ENCODE peak calls at places on chromosome 15, in nine cellular contexts. Y is fibroblast of lung; T is aorta; V is CD8-positive, alpha-beta T cell; D is lower leg skin; B is right cardiac atrium; X is mammary epithelial cell; A is astrocyte of the spinal cord; Q is foreskin fibroblast. M is an unnamed sample.

GRCh38 chr15:86620113-86620512 is 540.4 kb downstream of the AGBL1 start:
- DNase-seq in Y (no peak), T (no peak), V (no peak), D (no peak), B (no peak), X (no peak), A (no peak), Q (no peak), M (no peak)

GRCh38 chr15:55770261-55770660 is 27.3 kb upstream of the PRTG start:
- DNase-seq in Y (no peak), T (no peak), V (no peak), D (no peak), B (no peak), X (no peak), A (no peak), Q (peak), M (no peak)

GRCh38 chr15:60523056-60523455 is 44.1 kb upstream of the ICE2 start:
- DNase-seq in Y (peak), T (no peak), V (no peak), D (no peak), B (no peak), X (peak), A (peak), Q (peak), M (no peak)

GRCh38 chr15:68818671-68819450 is 1.8 kb downstream of the ANP32A start:
- DNase-seq in Y (peak), T (peak), V (peak), D (peak), B (peak), X (peak), A (peak), Q (peak), M (peak)

GRCh38 chr15:65290228-65290627 is 3.5 kb upstream of the PARP16 start:
- DNase-seq in Y (no peak), T (no peak), V (no peak), D (no peak), B (no peak), X (no peak), A (no peak), Q (no peak), M (no peak)

GRCh38 chr15:41558400-41559238 is at the start of gene TYRO3:
- DNase-seq in Y (peak), T (peak), V (peak), D (no peak), B (peak), X (peak), A (peak), Q (peak), M (peak)

GRCh38 chr15:66046751-66047150 is 177.5 kb downstream of the RAB11A start:
- DNase-seq in Y (no peak), T (no peak), V (no peak), D (no peak), B (no peak), X (no peak), A (no peak), Q (no peak), M (no peak)

GRCh38 chr15:28185148-28185895 is 86.2 kb upstream of the OCA2 start:
- DNase-seq in Y (no peak), T (no peak), V (no peak), D (no peak), B (peak), X (no peak), A (no peak), Q (no peak), M (no peak)

GRCh38 chr15:40937762-40938529 is 8.8 kb downstream of the DLL4 start:
- DNase-seq in Y (no peak), T (no peak), V (no peak), D (no peak), B (peak), X (peak), A (no peak), Q (peak), M (no peak)

GRCh38 chr15:96064351-96064756 is 266.1 kb upstream of the NR2F2 start:
- DNase-seq in Y (no peak), T (no peak), V (no peak), D (no peak), B (peak), X (no peak), A (no peak), Q (peak), M (no peak)

GRCh38 chr15:42716626-42717025 is 20.3 kb downstream of the CDAN1 start:
- DNase-seq in Y (no peak), T (no peak), V (no peak), D (no peak), B (no peak), X (no peak), A (no peak), Q (peak), M (no peak)

GRCh38 chr15:71781179-71781964 is 29.0 kb upstream of the NR2E3 start:
- DNase-seq in Y (peak), T (no peak), V (no peak), D (no peak), B (no peak), X (no peak), A (peak), Q (peak), M (no peak)

GRCh38 chr15:76912430-76912829 is 7.3 kb upstream of the SCAPER start:
- DNase-seq in Y (no peak), T (no peak), V (no peak), D (no peak), B (no peak), X (no peak), A (no peak), Q (no peak), M (no peak)

GRCh38 chr15:42156266-42156922 is at the start of gene PLA2G4F:
- DNase-seq in Y (no peak), T (no peak), V (no peak), D (no peak), B (no peak), X (peak), A (no peak), Q (no peak), M (peak)

GRCh38 chr15:32113224-32113623 is 82.9 kb downstream of the CHRNA7 start:
- DNase-seq in Y (no peak), T (no peak), V (no peak), D (no peak), B (no peak), X (no peak), A (no peak), Q (no peak), M (no peak)

GRCh38 chr15:62452016-62452415 is 286.9 kb upstream of the C2CD4B start:
- DNase-seq in Y (no peak), T (no peak), V (no peak), D (no peak), B (no peak), X (no peak), A (no peak), Q (no peak), M (no peak)

GRCh38 chr15:42133892-42134502 is 22.4 kb downstream of the PLA2G4F start:
- DNase-seq in Y (peak), T (peak), V (peak), D (peak), B (no peak), X (peak), A (no peak), Q (peak), M (no peak)

GRCh38 chr15:39171944-39172368 is 408.9 kb upstream of the THBS1 start:
- DNase-seq in Y (peak), T (no peak), V (no peak), D (peak), B (peak), X (peak), A (peak), Q (peak), M (peak)

GRCh38 chr15:68386587-68387287 is 45.2 kb downstream of the ITGA11 start:
- DNase-seq in Y (no peak), T (no peak), V (no peak), D (no peak), B (peak), X (no peak), A (no peak), Q (no peak), M (peak)

GRCh38 chr15:67578020-67578600 is 35.6 kb downstream of the MAP2K5 start:
- DNase-seq in Y (no peak), T (no peak), V (no peak), D (no peak), B (no peak), X (no peak), A (no peak), Q (no peak), M (no peak)

GRCh38 chr15:86044981-86045380 is 34.7 kb upstream of the AGBL1 start:
- DNase-seq in Y (no peak), T (no peak), V (no peak), D (no peak), B (no peak), X (no peak), A (no peak), Q (no peak), M (no peak)

GRCh38 chr15:93359037-93359779 is 270.2 kb upstream of the RGMA start:
- DNase-seq in Y (no peak), T (no peak), V (no peak), D (no peak), B (no peak), X (no peak), A (no peak), Q (no peak), M (no peak)

GRCh38 chr15:52254331-52254730 is 41.3 kb downstream of the MYO5C start:
- DNase-seq in Y (no peak), T (no peak), V (no peak), D (no peak), B (no peak), X (no peak), A (no peak), Q (peak), M (no peak)

GRCh38 chr15:63046927-63047760 is 4.6 kb downstream of the TPM1 start:
- DNase-seq in Y (peak), T (no peak), V (no peak), D (no peak), B (no peak), X (peak), A (peak), Q (peak), M (no peak)

GRCh38 chr15:63312286-63312685 is 34.9 kb downstream of the APH1B start:
- DNase-seq in Y (no peak), T (no peak), V (no peak), D (no peak), B (no peak), X (no peak), A (no peak), Q (no peak), M (no peak)

GRCh38 chr15:42919794-42920280 is 741 bp downstream of the TTBK2 start:
- DNase-seq in Y (peak), T (no peak), V (no peak), D (peak), B (no peak), X (peak), A (peak), Q (peak), M (no peak)

GRCh38 chr15:25739687-25740121 is 123.4 kb downstream of the ATP10A start:
- DNase-seq in Y (peak), T (no peak), V (no peak), D (no peak), B (peak), X (no peak), A (peak), Q (peak), M (no peak)

GRCh38 chr15:24943361-24943760 is 11.4 kb upstream of the SNRPN start:
- DNase-seq in Y (no peak), T (no peak), V (no peak), D (no peak), B (no peak), X (no peak), A (no peak), Q (no peak), M (no peak)

GRCh38 chr15:53197426-53197839 is 407.3 kb upstream of the ONECUT1 start:
- DNase-seq in Y (peak), T (peak), V (no peak), D (peak), B (peak), X (peak), A (peak), Q (peak), M (peak)

GRCh38 chr15:51312754-51313390 is 25.5 kb downstream of the CYP19A1 start:
- DNase-seq in Y (peak), T (no peak), V (no peak), D (no peak), B (no peak), X (peak), A (no peak), Q (peak), M (no peak)

GRCh38 chr15:54854667-54855066 is 342.1 kb downstream of the RSL24D1 start:
- DNase-seq in Y (no peak), T (no peak), V (no peak), D (no peak), B (no peak), X (no peak), A (no peak), Q (no peak), M (no peak)

GRCh38 chr15:64013179-64014043 is 32.9 kb downstream of the DAPK2 start:
- DNase-seq in Y (peak), T (no peak), V (no peak), D (peak), B (no peak), X (peak), A (no peak), Q (no peak), M (no peak)

GRCh38 chr15:85642693-85643058 is 152.0 kb downstream of the KLHL25 start:
- DNase-seq in Y (peak), T (peak), V (no peak), D (peak), B (peak), X (no peak), A (peak), Q (peak), M (no peak)

GRCh38 chr15:37100109-37100873 is at the start of gene MEIS2:
- DNase-seq in Y (peak), T (peak), V (no peak), D (peak), B (peak), X (peak), A (peak), Q (peak), M (peak)

GRCh38 chr15:89171136-89172072 is 50.0 kb downstream of the RLBP1 start:
- DNase-seq in Y (peak), T (no peak), V (no peak), D (peak), B (no peak), X (no peak), A (peak), Q (peak), M (no peak)

GRCh38 chr15:35281515-35281914 is 196.4 kb upstream of the NANOGP8 start:
- DNase-seq in Y (peak), T (no peak), V (no peak), D (no peak), B (no peak), X (peak), A (peak), Q (peak), M (no peak)

GRCh38 chr15:58566029-58566428 is 134.2 kb downstream of the LIPC start:
- DNase-seq in Y (no peak), T (no peak), V (no peak), D (no peak), B (no peak), X (peak), A (no peak), Q (no peak), M (no peak)

GRCh38 chr15:78630886-78631633 is 9.9 kb downstream of the CHRNB4 start:
- DNase-seq in Y (no peak), T (no peak), V (no peak), D (no peak), B (no peak), X (no peak), A (no peak), Q (no peak), M (no peak)

GRCh38 chr15:99709243-99709986 is 23.8 kb downstream of the LYSMD4 start:
- DNase-seq in Y (no peak), T (no peak), V (no peak), D (no peak), B (no peak), X (no peak), A (no peak), Q (no peak), M (no peak)
- H3K4me3 ChIP-seq in Y (no peak), T (no peak), V (no peak), D (no peak), B (no peak), X (no peak), A (no peak), Q (no peak), M (no peak)

DNA sequence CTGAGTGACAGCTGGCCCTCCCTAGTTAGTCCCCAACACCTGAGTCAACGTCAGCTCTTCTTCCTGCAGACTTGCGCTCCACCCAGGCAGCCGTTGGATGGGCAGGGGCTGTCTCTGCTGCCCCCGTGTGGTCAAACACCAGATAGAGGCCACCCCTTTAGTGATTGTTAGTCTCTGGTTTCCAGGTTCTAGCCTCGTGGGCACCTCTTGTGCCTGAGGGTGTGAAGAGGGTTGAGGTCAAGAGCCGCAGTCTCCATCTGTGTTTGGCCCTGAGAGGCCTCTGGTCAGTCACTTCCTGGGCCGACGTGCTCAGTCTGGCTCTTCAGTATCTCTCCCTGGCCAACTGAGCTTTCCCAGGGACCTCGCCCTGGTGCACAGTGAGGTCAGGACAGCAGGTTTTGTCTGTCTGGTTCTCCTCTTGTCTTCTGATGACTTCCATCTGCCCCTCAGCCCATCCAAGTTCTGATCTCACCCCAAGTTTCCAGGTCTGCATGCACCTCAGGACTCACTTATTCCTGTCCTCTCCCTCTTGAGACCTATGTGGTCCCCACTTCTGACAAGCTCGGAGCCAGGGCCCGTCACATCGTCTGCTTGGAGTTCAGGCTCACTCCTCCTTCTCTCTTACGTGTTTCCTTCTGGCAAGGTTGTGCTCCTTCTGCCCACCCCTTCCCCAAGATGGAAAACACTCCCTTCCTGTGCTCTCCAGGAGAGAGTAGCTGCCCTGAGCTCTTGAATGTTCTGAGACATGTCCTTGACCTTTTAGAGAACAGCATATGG is 20.9 kb downstream of the CD276 start:
- DNase-seq in Y (peak), T (peak), V (peak), D (peak), B (peak), X (peak), A (peak), Q (peak), M (peak)
- H3K4me3 ChIP-seq in Y (no peak), T (no peak), V (no peak), D (no peak), B (no peak), X (no peak), A (no peak), Q (no peak), M (no peak)

GRCh38 chr15:101648356-101648755 is 3.8 kb downstream of the TM2D3 start:
- DNase-seq in Y (no peak), T (no peak), V (no peak), D (no peak), B (no peak), X (no peak), A (no peak), Q (no peak), M (no peak)

GRCh38 chr15:101651753-101652097 is 456 bp downstream of the TM2D3 start:
- DNase-seq in Y (peak), T (no peak), V (no peak), D (no peak), B (peak), X (peak), A (peak), Q (peak), M (no peak)

GRCh38 chr15:101652783-101653430 is 726 bp upstream of the TM2D3 start:
- DNase-seq in Y (no peak), T (no peak), V (no peak), D (no peak), B (no peak), X (peak), A (no peak), Q (peak), M (peak)

GRCh38 chr15:101652098-101652782 is at the start of gene TM2D3:
- DNase-seq in Y (peak), T (peak), V (peak), D (peak), B (peak), X (peak), A (peak), Q (peak), M (peak)

GRCh38 chr15:101650145-101650544 is 2.0 kb downstream of the TM2D3 start:
- DNase-seq in Y (no peak), T (no peak), V (no peak), D (no peak), B (no peak), X (no peak), A (no peak), Q (no peak), M (no peak)
- H3K4me3 ChIP-seq in Y (no peak), T (no peak), V (no peak), D (no peak), B (no peak), X (peak), A (no peak), Q (peak), M (no peak)

GRCh38 chr15:98154863-98155262 is 194.4 kb downstream of the ARRDC4 start:
- DNase-seq in Y (peak), T (no peak), V (no peak), D (no peak), B (no peak), X (peak), A (peak), Q (peak), M (no peak)
- H3K4me3 ChIP-seq in Y (no peak), T (no peak), V (no peak), D (no peak), B (no peak), X (no peak), A (no peak), Q (no peak), M (no peak)

GRCh38 chr15:70087708-70088352 is 9.9 kb downstream of the TLE3 start:
- DNase-seq in Y (no peak), T (no peak), V (no peak), D (no peak), B (no peak), X (no peak), A (no peak), Q (no peak), M (peak)

GRCh38 chr15:70088887-70089691 is 8.6 kb downstream of the TLE3 start:
- DNase-seq in Y (peak), T (no peak), V (no peak), D (no peak), B (peak), X (no peak), A (peak), Q (peak), M (peak)

GRCh38 chr15:70086636-70087035 is 11.1 kb downstream of the TLE3 start:
- DNase-seq in Y (no peak), T (peak), V (no peak), D (no peak), B (no peak), X (no peak), A (no peak), Q (no peak), M (no peak)

GRCh38 chr15:70089692-70089971 is 8.1 kb downstream of the TLE3 start:
- DNase-seq in Y (no peak), T (no peak), V (no peak), D (no peak), B (no peak), X (no peak), A (no peak), Q (no peak), M (no peak)

GRCh38 chr15:70088427-70088826 is 9.3 kb downstream of the TLE3 start:
- DNase-seq in Y (no peak), T (no peak), V (no peak), D (no peak), B (no peak), X (no peak), A (no peak), Q (peak), M (no peak)
- H3K4me3 ChIP-seq in Y (no peak), T (no peak), V (no peak), D (no peak), B (no peak), X (no peak), A (no peak), Q (no peak), M (no peak)

M was measured in right lobe of liver.